ENCODE peak calls at places on chromosomes 13 and 19, in seven cellular contexts. X, U, B, H, V, C and L are unnamed samples.

GRCh38 chr19:2973229-2973628 is 4.1 kb upstream of the TLE6 start:
- DNase-seq in V (no peak), X (no peak), H (peak; percentile 66), B (no peak), C (no peak), U (no peak), L (no peak)

GRCh38 chr13:26458196-26458734 is 99.2 kb upstream of the WASF3 start:
- DNase-seq in X (no peak), U (no peak), H (no peak), V (no peak), C (no peak), B (no peak), L (no peak)

GRCh38 chr19:38617764-38618589 is at the start of gene MAP4K1:
- DNase-seq in H (peak; percentile 37), U (peak; percentile 78), B (no peak), V (no peak), X (peak; percentile 91), C (no peak), L (no peak)

GRCh38 chr19:53076984-53077383 is 26.2 kb downstream of the ZNF160 start:
- DNase-seq in B (peak; percentile 72), H (peak; percentile 63), U (no peak), C (peak; percentile 14), X (peak; percentile 64), V (peak; percentile 43), L (peak; percentile 32)

GRCh38 chr13:67632590-67632989 is 402.5 kb upstream of the PCDH9 start:
- DNase-seq in X (no peak), V (peak; percentile 20), B (no peak), U (no peak), H (no peak), C (no peak), L (peak; percentile 11)

GRCh38 chr19:46529622-46530451 is 34.2 kb upstream of the PNMA8B start:
- DNase-seq in V (peak; percentile 34), U (peak; percentile 79), B (peak; percentile 55), H (peak; percentile 61), X (peak; percentile 71), C (peak; percentile 46), L (peak; percentile 61)

GRCh38 chr19:45814851-45815481 is at the start of gene RSPH6A:
- DNase-seq in U (no peak), H (no peak), B (no peak), C (no peak), X (no peak), V (no peak), L (no peak)

GRCh38 chr13:75839418-75839817 is 203.3 kb downstream of the LMO7 start:
- DNase-seq in H (no peak), X (no peak), C (no peak), V (no peak), U (no peak), B (no peak), L (no peak)

GRCh38 chr13:74438911-74439310 is 304.7 kb upstream of the KLF12 start:
- DNase-seq in C (no peak), X (no peak), H (no peak), B (no peak), U (no peak), V (no peak), L (no peak)

GRCh38 chr13:30689752-30690151 is 45.6 kb upstream of the ALOX5AP start:
- DNase-seq in B (no peak), X (no peak), V (no peak), U (no peak), H (no peak), C (no peak), L (no peak)

GRCh38 chr13:63910406-63910957 is 2494.8 kb upstream of the PCDH20 start:
- DNase-seq in B (peak; percentile 3), X (no peak), V (peak; percentile 14), C (peak; percentile 3), U (no peak), H (no peak), L (peak; percentile 34)

GRCh38 chr19:52345162-52345561 is 9.1 kb downstream of the ZNF610 start:
- DNase-seq in V (no peak), C (no peak), H (no peak), B (no peak), U (no peak), X (no peak), L (no peak)

GRCh38 chr19:44822177-44822576 is 13.3 kb downstream of the BCAM start:
- DNase-seq in X (no peak), C (no peak), U (no peak), B (no peak), V (no peak), H (no peak), L (no peak)

GRCh38 chr19:31294189-31294588 is 55.0 kb downstream of the TSHZ3 start:
- DNase-seq in U (no peak), C (no peak), X (no peak), B (no peak), V (no peak), H (no peak), L (no peak)

GRCh38 chr13:109154546-109154945 is 525.1 kb downstream of the MYO16 start:
- DNase-seq in V (peak; percentile 66), B (peak; percentile 80), U (no peak), C (no peak), X (no peak), H (no peak), L (peak; percentile 45)

GRCh38 chr19:18856385-18857126 is 24.8 kb downstream of the UPF1 start:
- DNase-seq in X (no peak), H (no peak), C (no peak), V (no peak), B (no peak), U (no peak), L (no peak)

GRCh38 chr19:16821081-16821480 is 8.1 kb upstream of the SIN3B start:
- DNase-seq in H (no peak), C (no peak), V (no peak), U (no peak), B (no peak), X (no peak), L (no peak)

GRCh38 chr13:86907116-86907515 is 764.1 kb upstream of the SLITRK5 start:
- DNase-seq in B (no peak), C (no peak), X (no peak), V (peak; percentile 59), U (no peak), H (no peak), L (peak; percentile 62)

GRCh38 chr19:15368051-15368632 is 11.4 kb downstream of the AKAP8 start:
- DNase-seq in X (no peak), B (no peak), C (no peak), U (no peak), H (no peak), V (no peak), L (no peak)

GRCh38 chr13:110394371-110394841 is 87.3 kb downstream of the COL4A2 start:
- DNase-seq in V (peak; percentile 83), H (no peak), X (no peak), B (no peak), C (no peak), U (no peak), L (peak; percentile 97)
- H3K4me1 ChIP-seq in V (peaks cover 55% of the 10 kb centered on the region), H (peaks cover 97% of the 10 kb centered on the region), X (no peaks in the 10 kb centered on the region), B (peaks cover 24% of the 10 kb centered on the region), C (no peaks in the 10 kb centered on the region), U (no peaks in the 10 kb centered on the region), L (peaks cover 22% of the 10 kb centered on the region)

GRCh38 chr13:114070098-114070799 is 62.2 kb downstream of the RASA3 start:
- DNase-seq in B (no peak), V (no peak), C (no peak), X (no peak), H (no peak), U (peak; percentile 19), L (no peak)

GRCh38 chr13:114067381-114067885 is 65.0 kb downstream of the RASA3 start:
- DNase-seq in V (peak; percentile 64), H (no peak), X (no peak), C (no peak), B (no peak), U (peak; percentile 31), L (peak; percentile 61)

GRCh38 chr13:114067886-114068722 is 64.3 kb downstream of the RASA3 start:
- DNase-seq in V (no peak), X (no peak), U (peak; percentile 61), B (no peak), H (no peak), C (no peak), L (no peak)

GRCh38 chr13:114069376-114070097 is 62.9 kb downstream of the RASA3 start:
- DNase-seq in B (no peak), H (no peak), U (no peak), C (no peak), X (no peak), V (no peak), L (no peak)

DNA sequence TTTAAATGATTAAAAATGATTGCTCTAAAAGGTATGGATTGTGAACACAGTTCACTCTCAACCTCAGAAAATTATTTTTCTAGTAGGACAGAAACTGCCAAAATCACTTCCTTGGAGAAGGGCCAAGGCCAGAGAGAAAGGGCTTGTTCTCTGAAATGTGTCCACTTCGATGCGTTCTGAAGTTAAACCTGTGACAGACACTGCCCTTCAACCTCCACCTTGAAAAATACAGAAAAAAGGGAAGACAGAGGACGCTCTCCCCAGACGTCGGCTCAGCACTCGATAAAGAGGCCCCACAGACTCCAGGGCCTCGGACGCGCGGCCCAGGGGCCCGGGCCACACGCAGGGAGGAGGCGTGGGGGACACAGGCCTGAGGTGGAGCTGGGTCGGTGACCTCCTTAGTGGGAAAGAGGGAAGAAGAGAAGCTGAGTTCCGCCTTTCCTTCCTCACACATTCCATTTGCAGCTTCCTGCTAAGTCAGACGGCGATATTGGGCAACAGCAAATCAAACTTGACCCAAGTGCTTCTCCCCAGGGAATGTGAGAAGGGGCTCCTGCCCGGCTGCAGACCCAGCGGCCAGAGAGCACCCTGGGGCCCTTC is 63.6 kb downstream of the RASA3 start:
- DNase-seq in B (peak; percentile 53), C (no peak), H (no peak), V (peak; percentile 64), X (no peak), U (peak; percentile 26), L (peak; percentile 86)
- H3K4me1 ChIP-seq in B (peaks cover 56% of the 10 kb centered on the region), C (peaks cover 18% of the 10 kb centered on the region), H (peaks cover 52% of the 10 kb centered on the region), V (peaks cover 44% of the 10 kb centered on the region), X (peaks cover 22% of the 10 kb centered on the region), U (peaks cover 27% of the 10 kb centered on the region), L (peaks cover 43% of the 10 kb centered on the region)

DNA sequence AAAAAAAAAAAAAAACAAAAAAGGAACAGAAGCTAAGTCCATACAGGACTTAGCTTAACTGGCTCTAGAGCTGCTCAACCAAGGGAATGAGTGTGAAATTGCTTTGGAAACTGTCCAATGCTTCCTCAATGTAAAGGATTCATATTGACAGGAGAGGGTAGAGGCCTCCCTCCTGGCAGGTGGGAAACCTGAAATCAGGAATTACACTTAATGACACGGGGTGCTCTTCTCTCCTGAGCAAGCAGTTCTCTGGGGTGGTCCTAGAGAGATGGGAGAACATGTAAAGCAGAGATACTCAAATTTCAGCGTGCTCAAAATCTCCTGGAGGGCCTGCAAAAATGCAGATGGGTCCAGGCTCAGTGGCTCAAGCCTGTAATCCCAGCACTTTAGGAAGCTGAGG is 3.6 kb upstream of the MAG start:
- DNase-seq in X (no peak), H (no peak), C (no peak), U (no peak), V (no peak), B (no peak), L (no peak)
- H3K4me1 ChIP-seq in X (no peaks in the 10 kb centered on the region), H (no peaks in the 10 kb centered on the region), C (peaks cover 63% of the 10 kb centered on the region), U (no peaks in the 10 kb centered on the region), V (no peaks in the 10 kb centered on the region), B (no peaks in the 10 kb centered on the region), L (no peaks in the 10 kb centered on the region)

DNA sequence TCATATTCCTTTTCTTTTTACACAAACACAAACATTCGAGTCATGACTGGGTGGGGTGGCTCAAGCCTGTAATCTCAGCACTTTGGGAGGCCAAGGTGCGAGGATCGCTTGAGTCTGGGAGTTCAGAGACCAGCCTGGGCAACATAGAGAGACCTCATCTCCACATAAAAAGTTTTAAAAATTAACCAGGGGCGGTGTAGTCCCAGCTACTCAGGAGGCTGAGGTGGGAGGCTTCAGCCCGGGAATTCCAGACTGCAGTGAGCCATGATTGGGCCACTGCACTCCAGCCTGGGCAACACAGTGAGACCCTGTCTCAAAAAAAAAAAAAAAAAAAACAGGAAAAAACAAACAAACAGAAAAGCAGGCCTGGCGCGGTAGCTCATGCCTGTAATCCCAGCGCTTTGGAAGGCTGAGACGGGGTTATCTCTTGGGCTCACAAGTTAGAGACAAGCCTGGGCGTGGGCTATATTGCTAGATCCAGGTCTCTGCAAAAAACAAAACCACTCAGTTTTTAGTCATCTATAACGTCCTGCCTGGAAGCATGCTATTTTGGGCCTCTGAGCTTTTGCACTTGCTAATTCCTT is 572 bp upstream of the BAX start:
- DNase-seq in H (no peak), C (no peak), X (no peak), V (no peak), B (no peak), U (peak; percentile 46), L (no peak)
- H3K4me1 ChIP-seq in H (peaks cover 24% of the 10 kb centered on the region), C (peaks cover 87% of the 10 kb centered on the region), X (peaks cover 25% of the 10 kb centered on the region), V (peaks cover 11% of the 10 kb centered on the region), B (peaks cover 18% of the 10 kb centered on the region), U (peaks cover 13% of the 10 kb centered on the region), L (peaks cover 18% of the 10 kb centered on the region)